ENCODE peak calls at places on chromosomes 5 and 9, in seven cellular contexts. S is psoas muscle; X is neural progenitor cell; I is fibroblast of lung; K is upper lobe of left lung; G is naive thymus-derived CD4-positive, alpha-beta T cell; A is A549. P is an unnamed sample. For H3K4me1, the result is how much of the 10 kb centered on the place peaks cover.

GRCh38 chr5:78555870-78556269 is 92.7 kb downstream of the LHFPL2 start:
- DNase-seq in S (no peak), X (no peak), I (no peak), K (no peak), G (no peak), A (no peak), P (no peak)

GRCh38 chr5:58844395-58844794 is 261.5 kb downstream of the RAB3C start:
- DNase-seq in S (no peak), X (no peak), I (no peak), K (no peak), G (no peak), A (no peak), P (no peak)

GRCh38 chr5:963673-964531 is 44.7 kb upstream of the NKD2 start:
- DNase-seq in S (no peak), X (no peak), I (peak), K (peak), G (peak), A (no peak), P (no peak)

GRCh38 chr9:93891549-93892310 is 63.4 kb downstream of the BARX1 start:
- DNase-seq in S (no peak), X (no peak), I (no peak), K (no peak), G (no peak), A (no peak), P (peak)

GRCh38 chr5:144405986-144406385 is 235.3 kb downstream of the KCTD16 start:
- DNase-seq in S (no peak), X (peak), I (no peak), K (no peak), G (no peak), A (no peak), P (no peak)

GRCh38 chr9:134475051-134475790 is 149.0 kb downstream of the RXRA start:
- DNase-seq in S (peak), X (no peak), I (peak), K (peak), G (peak), A (no peak), P (peak)

GRCh38 chr9:114287001-114287762 is 35.7 kb upstream of the ORM1 start:
- DNase-seq in S (peak), X (no peak), I (no peak), K (no peak), G (no peak), A (no peak), P (peak)

GRCh38 chr9:122107291-122107805 is 14.2 kb upstream of the TTLL11 start:
- DNase-seq in S (no peak), X (no peak), I (no peak), K (no peak), G (no peak), A (no peak), P (peak)

GRCh38 chr9:131237931-131238401 is 38.3 kb downstream of the FAM78A start:
- DNase-seq in S (peak), X (peak), I (peak), K (peak), G (peak), A (no peak), P (peak)

GRCh38 chr5:76701298-76701697 is 14.6 kb upstream of the F2R start:
- DNase-seq in S (peak), X (no peak), I (peak), K (no peak), G (no peak), A (no peak), P (no peak)

GRCh38 chr9:76562511-76562911 is 103.5 kb downstream of the GCNT1 start:
- DNase-seq in S (no peak), X (no peak), I (peak), K (no peak), G (no peak), A (no peak), P (no peak)

GRCh38 chr5:3019045-3019444 is 267.6 kb upstream of the IRX2 start:
- DNase-seq in S (no peak), X (no peak), I (no peak), K (no peak), G (no peak), A (no peak), P (no peak)

GRCh38 chr5:158435161-158435616 is 576.2 kb upstream of the CLINT1 start:
- DNase-seq in S (no peak), X (no peak), I (peak), K (no peak), G (peak), A (no peak), P (no peak)

GRCh38 chr9:135502168-135502872 is 1.8 kb downstream of the MRPS2 start:
- DNase-seq in S (no peak), X (no peak), I (no peak), K (peak), G (no peak), A (no peak), P (peak)

GRCh38 chr5:137395011-137395755 is 103.9 kb downstream of the SPOCK1 start:
- DNase-seq in S (no peak), X (no peak), I (peak), K (no peak), G (no peak), A (no peak), P (peak)

GRCh38 chr9:34589656-34590375 is at the start of gene CNTFR:
- DNase-seq in S (peak), X (peak), I (no peak), K (peak), G (peak), A (no peak), P (peak)

GRCh38 chr5:149452007-149452664 is 73.0 kb upstream of the IL17B start:
- DNase-seq in S (no peak), X (peak), I (peak), K (no peak), G (no peak), A (no peak), P (peak)

GRCh38 chr5:75364571-75365280 is 27.7 kb downstream of the HMGCR start:
- DNase-seq in S (no peak), X (peak), I (no peak), K (no peak), G (no peak), A (no peak), P (no peak)

GRCh38 chr9:6197330-6197729 is 18.3 kb upstream of the IL33 start:
- DNase-seq in S (no peak), X (peak), I (no peak), K (no peak), G (no peak), A (no peak), P (no peak)
- H3K4me1 ChIP-seq in S (under half), X (under half), I (under half), K (under half), G (under half), A (under half), P (under half)

DNA sequence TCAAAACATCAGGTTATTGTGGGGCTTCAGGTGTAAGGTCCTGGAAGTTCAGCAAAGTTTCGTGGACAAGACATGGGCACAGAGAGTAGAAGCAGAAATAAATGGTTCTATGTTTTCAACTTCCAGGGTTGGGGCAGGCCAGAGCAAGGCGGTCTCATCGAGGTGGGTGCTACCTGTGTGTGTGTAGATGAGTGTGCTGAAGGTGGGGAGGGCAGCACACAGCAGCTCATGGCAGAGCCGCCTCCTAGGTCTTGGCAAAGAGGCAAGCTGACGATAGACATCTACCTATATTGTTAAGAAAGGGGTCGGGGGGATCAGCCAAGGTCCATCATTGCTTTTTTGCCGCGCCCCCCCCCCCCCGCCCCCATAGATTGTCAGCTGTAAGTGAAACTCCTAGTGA is 3.8 kb downstream of the RAB24 start:
- DNase-seq in S (no peak), X (no peak), I (no peak), K (no peak), G (no peak), A (no peak), P (no peak)
- H3K27ac ChIP-seq in S (peak), X (no peak), I (peak), K (peak), G (peak), A (no peak), P (peak)

GRCh38 chr9:33165263-33166151 is 1.6 kb downstream of the B4GALT1 start:
- DNase-seq in S (no peak), X (no peak), I (peak), K (no peak), G (peak), A (peak), P (peak)

GRCh38 chr9:33163433-33164137 is 3.6 kb downstream of the B4GALT1 start:
- DNase-seq in S (no peak), X (no peak), I (no peak), K (no peak), G (no peak), A (no peak), P (no peak)

GRCh38 chr9:33166263-33167083 is 663 bp downstream of the B4GALT1 start:
- DNase-seq in S (peak), X (peak), I (no peak), K (no peak), G (no peak), A (peak), P (peak)

GRCh38 chr9:33162721-33163311 is 4.3 kb downstream of the B4GALT1 start:
- DNase-seq in S (peak), X (no peak), I (peak), K (no peak), G (no peak), A (peak), P (peak)

DNA sequence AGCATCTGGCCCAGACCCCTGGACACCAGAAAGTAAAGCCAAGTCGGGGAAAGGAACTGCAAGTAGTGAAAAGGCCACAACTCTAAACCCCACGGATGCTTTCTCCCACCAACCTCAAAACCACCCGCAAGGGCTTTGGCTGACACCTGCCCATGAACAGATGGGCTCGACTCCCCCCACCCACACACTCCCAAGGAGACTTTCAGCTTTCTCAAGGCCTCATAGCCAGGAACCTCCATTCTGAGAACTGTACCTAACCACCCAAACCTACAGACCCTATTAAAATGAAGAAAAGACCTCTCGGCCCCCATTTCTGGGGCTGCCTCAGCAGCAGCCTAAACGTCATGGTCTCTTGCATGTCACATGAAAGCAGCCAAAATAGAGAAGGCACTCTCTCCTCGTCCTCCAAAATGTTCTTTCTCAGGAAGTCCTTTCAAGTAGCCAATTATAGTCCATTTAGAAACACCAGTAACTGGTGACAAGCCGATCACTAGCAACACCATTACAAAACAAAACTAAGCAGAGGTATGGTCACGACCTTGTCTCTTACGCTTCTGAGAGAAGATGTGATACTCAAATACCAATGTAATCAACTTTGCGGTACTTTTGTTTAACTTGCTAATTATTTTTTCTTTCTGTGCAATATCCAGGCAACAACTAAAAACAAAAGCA is 2.9 kb downstream of the B4GALT1 start:
- DNase-seq in S (no peak), X (no peak), I (no peak), K (no peak), G (no peak), A (no peak), P (no peak)
- H3K4me1 ChIP-seq in S (half or more), X (under half), I (under half), K (half or more), G (half or more), A (half or more), P (half or more)

GRCh38 chr9:82454509-82455190 is 466.1 kb downstream of the SPATA31D1 start:
- DNase-seq in S (no peak), X (peak), I (no peak), K (no peak), G (no peak), A (no peak), P (no peak)
- H3K27ac ChIP-seq in S (no peak), X (no peak), I (no peak), K (no peak), G (no peak), A (no peak), P (no peak)

GRCh38 chr5:154367101-154367500 is 78.7 kb upstream of the SAP30L start:
- DNase-seq in S (no peak), X (no peak), I (peak), K (no peak), G (no peak), A (no peak), P (no peak)
- H3K4me1 ChIP-seq in S (under half), X (under half), I (under half), K (under half), G (under half), A (half or more), P (half or more)